ENCODE peak calls at places on chromosomes 1 and 21, in six cellular contexts. B, E, K, J, G and Q are unnamed samples.

GRCh38 chr1:22641906-22642636 is 1.4 kb upstream of the C1QC start:
- DNase-seq in G (peak; percentile 87), K (peak; percentile 71), E (peak; percentile 95), B (peak; percentile 79), J (peak; percentile 44), Q (peak; percentile 92)

GRCh38 chr1:119674835-119675289 is 26.8 kb upstream of the ZNF697 start:
- DNase-seq in J (no peak), K (no peak), E (no peak), G (peak; percentile 45), B (no peak), Q (no peak)

GRCh38 chr1:886311-886710 is 37.4 kb upstream of the SAMD11 start:
- DNase-seq in B (no peak), K (no peak), E (no peak), G (no peak), J (no peak), Q (no peak)

GRCh38 chr1:91556556-91556955 is 55.9 kb downstream of the CDC7 start:
- DNase-seq in J (no peak), E (no peak), K (peak; percentile 40), G (no peak), B (no peak), Q (no peak)

GRCh38 chr1:217091601-217092000 is 368.4 kb upstream of the ESRRG start:
- DNase-seq in K (no peak), E (no peak), B (no peak), J (no peak), G (no peak), Q (no peak)

GRCh38 chr1:92784051-92784638 is 763 bp downstream of the EVI5 start:
- DNase-seq in J (peak; percentile 14), E (peak; percentile 76), B (no peak), G (peak; percentile 53), K (peak; percentile 61), Q (no peak)

GRCh38 chr1:162726539-162726938 is 64.0 kb upstream of the HSD17B7 start:
- DNase-seq in G (no peak), J (no peak), B (no peak), E (no peak), K (no peak), Q (no peak)

GRCh38 chr1:155970531-155971167 is 7.7 kb downstream of the ARHGEF2 start:
- DNase-seq in J (no peak), G (peak; percentile 75), B (peak; percentile 89), K (peak; percentile 45), E (peak; percentile 84), Q (peak; percentile 89)

GRCh38 chr1:232944342-232944741 is 6.1 kb upstream of the NTPCR start:
- DNase-seq in J (no peak), K (no peak), B (no peak), E (no peak), G (no peak), Q (no peak)

GRCh38 chr1:10070206-10070605 is 37.4 kb downstream of the UBE4B start:
- DNase-seq in G (no peak), K (no peak), J (no peak), B (no peak), E (no peak), Q (no peak)

GRCh38 chr1:5745776-5746610 is 246.2 kb downstream of the NPHP4 start:
- DNase-seq in E (peak; percentile 84), G (peak; percentile 62), J (peak; percentile 67), K (peak; percentile 56), B (peak; percentile 34), Q (peak; percentile 86)

GRCh38 chr1:177471244-177471643 is 300.5 kb downstream of the BRINP2 start:
- DNase-seq in G (no peak), E (no peak), J (no peak), B (no peak), K (no peak), Q (no peak)

GRCh38 chr1:13948851-13949490 is 249.0 kb downstream of the PRDM2 start:
- DNase-seq in B (peak; percentile 83), J (peak; percentile 13), K (no peak), E (peak; percentile 88), G (peak; percentile 47), Q (no peak)

GRCh38 chr1:184482113-184482512 is 95.3 kb downstream of the C1orf21 start:
- DNase-seq in B (peak; percentile 60), J (no peak), G (peak; percentile 63), K (no peak), E (peak; percentile 89), Q (no peak)

GRCh38 chr1:236389253-236389652 is 4.8 kb upstream of the EDARADD start:
- DNase-seq in J (no peak), G (no peak), K (no peak), E (no peak), B (no peak), Q (no peak)

GRCh38 chr1:36303650-36304360 is 2.4 kb upstream of the SH3D21 start:
- DNase-seq in B (no peak), J (no peak), E (no peak), G (no peak), K (no peak), Q (no peak)

GRCh38 chr1:226158983-226159382 is 27.6 kb downstream of the ACBD3 start:
- DNase-seq in B (no peak), E (no peak), G (no peak), J (no peak), K (no peak), Q (no peak)

GRCh38 chr1:30384286-30385245 is 338.8 kb downstream of the MATN1 start:
- DNase-seq in E (no peak), B (no peak), K (no peak), G (no peak), J (peak; percentile 16), Q (peak; percentile 52)

GRCh38 chr1:175618559-175618958 is 124.8 kb downstream of the TNR start:
- DNase-seq in J (no peak), G (no peak), K (no peak), B (no peak), E (no peak), Q (no peak)

GRCh38 chr1:9391620-9392019 is 98.9 kb downstream of the SPSB1 start:
- DNase-seq in G (no peak), K (no peak), E (no peak), B (no peak), J (no peak), Q (no peak)

GRCh38 chr21:45644041-45644906 is 749 bp downstream of the PCBP3 start:
- DNase-seq in B (no peak), E (peak; percentile 72), J (peak; percentile 6), K (peak; percentile 35), G (no peak), Q (no peak)

GRCh38 chr1:93219443-93219842 is 38.9 kb downstream of the CCDC18 start:
- DNase-seq in B (no peak), G (no peak), J (no peak), K (peak; percentile 33), E (no peak), Q (no peak)

GRCh38 chr21:43921602-43921978 is 56.6 kb downstream of the AGPAT3 start:
- DNase-seq in B (no peak), K (no peak), J (peak; percentile 8), G (no peak), E (no peak), Q (peak; percentile 67)

GRCh38 chr1:90856608-90857007 is 139.5 kb upstream of the BARHL2 start:
- DNase-seq in B (no peak), J (no peak), E (no peak), G (no peak), K (no peak), Q (no peak)

GRCh38 chr1:220409751-220410370 is 118.1 kb upstream of the MARK1 start:
- DNase-seq in B (no peak), G (no peak), K (no peak), E (no peak), J (no peak), Q (no peak)

GRCh38 chr21:37764696-37765095 is 151.6 kb downstream of the KCNJ6 start:
- DNase-seq in J (no peak), E (no peak), B (no peak), G (no peak), K (no peak), Q (no peak)

GRCh38 chr1:40316595-40317393 is at the start of gene COL9A2:
- DNase-seq in E (peak; percentile 83), K (peak; percentile 41), J (peak; percentile 70), B (no peak), G (peak; percentile 27), Q (peak; percentile 83)

GRCh38 chr1:168392958-168393357 is 112.3 kb downstream of the TBX19 start:
- DNase-seq in E (peak; percentile 23), J (peak; percentile 58), B (no peak), G (no peak), K (no peak), Q (peak; percentile 62)

GRCh38 chr1:116360435-116361173 is 12.4 kb upstream of the ATP1A1 start:
- DNase-seq in J (peak; percentile 66), K (no peak), G (no peak), B (no peak), E (no peak), Q (no peak)

GRCh38 chr1:205066221-205066818 is 17.9 kb downstream of the TMEM81 start:
- DNase-seq in K (no peak), G (no peak), E (no peak), J (no peak), B (no peak), Q (no peak)

GRCh38 chr21:35779690-35780570 is 280.4 kb downstream of the SETD4 start:
- DNase-seq in K (no peak), G (no peak), J (no peak), B (no peak), E (no peak), Q (no peak)

GRCh38 chr1:228515200-228515834 is 28.1 kb downstream of the RNF187 start:
- DNase-seq in K (peak; percentile 29), J (peak; percentile 51), E (no peak), G (no peak), B (no peak), Q (no peak)